ENCODE peak calls at places on chromosome 20, in five cellular contexts. X is fibroblast of the conjunctiva, R is M059J, A is HEK293T, B is fibroblast of the aortic adventitia. U is an unnamed sample.

GRCh38 chr20:54257090-54257816 is 49.4 kb downstream of the PFDN4 start:
- DNase-seq in X (peak; percentile 88), R (peak; percentile 82), A (no peak), B (peak; percentile 99), U (peak; percentile 93)

GRCh38 chr20:15155848-15156401 is 818.5 kb upstream of the FLRT3 start:
- DNase-seq in X (no peak), R (no peak), A (no peak), B (no peak), U (peak; percentile 78)

GRCh38 chr20:46563170-46563847 is 12.9 kb upstream of the OCSTAMP start:
- DNase-seq in X (no peak), R (no peak), A (no peak), B (no peak), U (no peak)

GRCh38 chr20:5596401-5597193 is 153.6 kb upstream of the SHLD1 start:
- DNase-seq in X (no peak), R (no peak), A (no peak), B (no peak), U (no peak)

GRCh38 chr20:61833807-61834610 is 231.7 kb downstream of the TAF4 start:
- DNase-seq in X (no peak), R (no peak), A (no peak), B (no peak), U (no peak)

GRCh38 chr20:19802099-19802491 is 44.0 kb downstream of the RIN2 start:
- DNase-seq in X (no peak), R (no peak), A (no peak), B (no peak), U (no peak)

GRCh38 chr20:38123021-38123587 is 42.0 kb downstream of the TGM2 start:
- DNase-seq in X (no peak), R (peak; percentile 86), A (no peak), B (peak; percentile 83), U (no peak)

GRCh38 chr20:48697845-48698491 is 129.8 kb downstream of the PREX1 start:
- DNase-seq in X (peak; percentile 48), R (peak; percentile 81), A (peak; percentile 30), B (peak; percentile 84), U (peak; percentile 84)

GRCh38 chr20:63540417-63541186 is 3.4 kb upstream of the PTK6 start:
- DNase-seq in X (no peak), R (peak; percentile 28), A (no peak), B (peak; percentile 8), U (peak; percentile 41)

U was measured in PC-3.